ENCODE peak calls at places on chromosomes 16 and 17, in five cellular contexts. Y is H9, Z is A549, B is lower lobe of right lung, U is Karpas-422. F is an unnamed sample. For H3K9me3, the result is how much of the 10 kb centered on the place peaks cover.

GRCh38 chr17:41935641-41936040 is 5.2 kb downstream of the ODAD4 start:
- DNase-seq in Z (no peak), B (no peak), Y (no peak), U (no peak), F (peak)

GRCh38 chr17:75152523-75152922 is 1.8 kb downstream of the JPT1 start:
- DNase-seq in U (no peak), Z (no peak), Y (no peak), B (no peak), F (no peak)

GRCh38 chr17:58535431-58535830 is 21.0 kb upstream of the MTMR4 start:
- DNase-seq in U (no peak), Y (no peak), Z (peak), B (no peak), F (no peak)

GRCh38 chr16:87826798-87827587 is 42.3 kb downstream of the SLC7A5 start:
- DNase-seq in Y (no peak), Z (peak), U (peak), B (no peak), F (no peak)

GRCh38 chr17:48994548-48995331 is 2.4 kb upstream of the IGF2BP1 start:
- DNase-seq in B (no peak), U (no peak), Y (no peak), Z (peak), F (no peak)

GRCh38 chr17:18139949-18140348 is 31.4 kb downstream of the MYO15A start:
- DNase-seq in Z (peak), Y (no peak), U (peak), B (no peak), F (peak)

GRCh38 chr16:31460582-31461002 is 1.3 kb downstream of the ARMC5 start:
- DNase-seq in U (peak), B (no peak), Z (peak), Y (no peak), F (no peak)

GRCh38 chr16:31466381-31466841 is 5.5 kb upstream of the TGFB1I1 start:
- DNase-seq in Y (no peak), Z (no peak), B (no peak), U (no peak), F (no peak)

GRCh38 chr16:84069540-84069939 is 26.9 kb upstream of the SLC38A8 start:
- DNase-seq in B (no peak), U (no peak), Y (no peak), Z (no peak), F (no peak)

GRCh38 chr16:73054732-73055481 is 7.0 kb upstream of the ZFHX3 start:
- DNase-seq in Y (no peak), Z (peak), U (no peak), B (no peak), F (no peak)

GRCh38 chr17:63189082-63189481 is 223.0 kb downstream of the TANC2 start:
- DNase-seq in B (no peak), Z (peak), U (no peak), Y (no peak), F (no peak)

GRCh38 chr17:57138956-57139576 is 54.0 kb downstream of the AKAP1 start:
- DNase-seq in Y (no peak), B (no peak), U (no peak), Z (peak), F (no peak)

GRCh38 chr17:32100971-32101631 is 41.2 kb upstream of the RHOT1 start:
- DNase-seq in Y (no peak), Z (no peak), B (no peak), U (no peak), F (no peak)

GRCh38 chr16:83602797-83603735 is 204.7 kb upstream of the HSBP1 start:
- DNase-seq in U (no peak), Z (no peak), B (no peak), Y (peak), F (no peak)

GRCh38 chr16:2178321-2179106 is 17.9 kb downstream of the CASKIN1 start:
- DNase-seq in B (no peak), Y (peak), Z (peak), U (no peak), F (no peak)

GRCh38 chr17:7307686-7308624 is 527 bp downstream of the EIF5A start:
- DNase-seq in Z (peak), Y (peak), U (peak), B (peak), F (peak)

DNA sequence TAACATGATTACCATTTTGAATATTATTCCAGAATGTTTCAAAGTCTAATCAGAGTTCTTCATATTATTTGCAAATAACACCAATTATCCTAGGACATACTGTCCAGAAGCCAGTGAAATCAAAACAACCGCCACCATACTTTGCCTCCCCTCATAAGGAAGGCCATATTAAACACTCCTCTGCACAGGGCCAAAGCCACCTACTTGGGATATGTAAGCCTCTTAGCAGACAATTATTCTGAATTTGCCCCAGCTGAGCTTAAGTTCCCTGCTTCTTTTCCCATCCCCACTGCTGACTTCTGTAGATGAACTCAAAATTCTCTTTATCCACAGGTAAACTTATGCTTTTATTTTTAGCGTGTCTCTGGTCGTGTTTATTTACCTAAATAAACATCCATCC is 374.0 kb downstream of the KIF2B start:
- DNase-seq in Y (no peak), U (no peak), B (no peak), Z (no peak), F (peak)
- H3K9me3 ChIP-seq in Y (under half), U (under half), B (under half), Z (under half), F (under half)

GRCh38 chr17:27081002-27081638 is 212.8 kb upstream of the WSB1 start:
- DNase-seq in Y (no peak), B (no peak), Z (no peak), U (no peak), F (no peak)
- H3K9me3 ChIP-seq in Y (half or more), B (under half), Z (under half), U (under half), F (under half)

GRCh38 chr17:22505660-22506059 is 813.3 kb downstream of the KCNJ18 start:
- DNase-seq in Y (no peak), B (no peak), Z (no peak), U (no peak), F (no peak)

GRCh38 chr17:22507823-22508222 is 815.5 kb downstream of the KCNJ18 start:
- DNase-seq in Y (no peak), U (peak), B (no peak), Z (peak), F (peak)

GRCh38 chr17:22506231-22506630 is 813.9 kb downstream of the KCNJ18 start:
- DNase-seq in U (no peak), Z (no peak), Y (no peak), B (no peak), F (no peak)

GRCh38 chr17:22503322-22503899 is 811.1 kb downstream of the KCNJ18 start:
- DNase-seq in Y (no peak), B (no peak), Z (no peak), U (no peak), F (no peak)

GRCh38 chr17:22506861-22507260 is 814.5 kb downstream of the KCNJ18 start:
- DNase-seq in Z (no peak), B (no peak), U (no peak), Y (no peak), F (no peak)
- H3K9me3 ChIP-seq in Z (under half), B (under half), U (under half), Y (half or more), F (under half)

GRCh38 chr16:35795361-35796029 is 2336.1 kb downstream of the TP53TG3F start:
- DNase-seq in Y (no peak), Z (no peak), U (no peak), B (no peak), F (peak)
- H3K9me3 ChIP-seq in Y (half or more), Z (under half), U (under half), B (under half), F (under half)

DNA sequence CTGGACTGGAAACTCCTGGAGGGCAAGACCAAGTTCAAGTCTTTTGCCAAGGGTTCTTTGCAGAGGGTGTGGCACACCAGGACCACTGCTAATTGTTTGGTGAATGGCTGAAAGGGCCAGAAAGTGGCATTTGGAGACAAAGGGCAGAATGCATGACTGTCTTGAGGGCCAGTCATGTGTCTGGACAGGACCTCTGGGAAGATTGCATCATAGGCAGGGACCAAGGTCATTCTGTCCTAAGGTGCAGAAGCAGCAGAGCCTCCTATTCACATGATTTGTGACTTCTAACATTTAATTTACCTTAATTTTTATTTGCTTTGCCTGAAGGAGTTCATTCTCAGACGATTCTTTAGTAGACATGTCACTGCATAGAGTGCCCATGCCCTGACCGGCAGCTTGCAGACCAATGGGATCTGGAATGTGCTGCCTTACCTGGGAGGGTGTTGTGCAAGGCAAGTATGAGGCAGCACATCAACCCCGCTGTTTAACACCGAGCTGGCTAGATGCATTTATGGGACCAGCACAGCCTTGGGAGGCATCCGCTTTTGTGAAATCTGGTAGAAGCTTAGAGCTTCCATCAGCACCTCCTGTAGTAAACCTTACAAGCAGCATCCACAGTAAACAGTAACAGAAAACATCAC is 62.3 kb upstream of the MAF start:
- DNase-seq in Y (no peak), Z (no peak), U (no peak), B (no peak), F (no peak)
- H3K9me3 ChIP-seq in Y (under half), Z (under half), U (under half), B (under half), F (under half)

GRCh38 chr16:71448274-71448866 is 6.5 kb upstream of the TLE7 start:
- DNase-seq in B (no peak), U (no peak), Y (no peak), Z (no peak), F (no peak)
- H3K9me3 ChIP-seq in B (half or more), U (under half), Y (half or more), Z (half or more), F (under half)

GRCh38 chr17:82947051-82947991 is 107.5 kb upstream of the ZNF750 start:
- DNase-seq in Y (no peak), Z (no peak), U (no peak), B (peak), F (no peak)

GRCh38 chr17:82949984-82950383 is 110.2 kb upstream of the ZNF750 start:
- DNase-seq in Y (no peak), B (peak), Z (no peak), U (no peak), F (no peak)

GRCh38 chr17:82949361-82949760 is 109.5 kb upstream of the ZNF750 start:
- DNase-seq in Y (no peak), U (no peak), B (peak), Z (no peak), F (no peak)

GRCh38 chr17:82948081-82948511 is 108.3 kb upstream of the ZNF750 start:
- DNase-seq in U (no peak), B (peak), Z (no peak), Y (no peak), F (no peak)

GRCh38 chr17:82948957-82949356 is 109.1 kb upstream of the ZNF750 start:
- DNase-seq in U (no peak), Y (no peak), B (peak), Z (no peak), F (no peak)
- H3K9me3 ChIP-seq in U (half or more), Y (half or more), B (under half), Z (half or more), F (half or more)

GRCh38 chr16:5649762-5650445 is 552.3 kb upstream of the EEF2KMT start:
- DNase-seq in Z (no peak), Y (no peak), B (peak), U (no peak), F (no peak)
- H3K9me3 ChIP-seq in Z (under half), Y (under half), B (under half), U (under half), F (under half)

F was measured in WERI-Rb-1.